ENCODE peak calls at places on chromosomes 2 and 18, in eight cellular contexts. G is cardiac fibroblast, K is mucosa of descending colon, F is IMR-90, R is aorta, P is fibroblast of lung, E is fibroblast of pulmonary artery, M is H7. S is an unnamed sample.

GRCh38 chr2:120738786-120739771 is 3.4 kb downstream of the GLI2 start:
- DNase-seq in R (no peak), K (peak), G (no peak), E (no peak), F (no peak), M (peak), P (no peak), S (no peak)

GRCh38 chr18:64966667-64967066 is 784.1 kb upstream of the CDH7 start:
- DNase-seq in G (no peak), F (no peak), R (no peak), P (peak), E (no peak), M (no peak), K (peak), S (peak)

GRCh38 chr2:203327918-203328734 is at the start of gene ABI2:
- DNase-seq in G (peak), F (peak), K (peak), P (peak), R (peak), E (peak), M (peak), S (peak)

GRCh38 chr18:37393945-37394609 is 171.5 kb downstream of the CELF4 start:
- DNase-seq in F (peak), R (peak), P (peak), K (peak), M (peak), E (peak), G (peak), S (peak)

GRCh38 chr2:142041105-142041504 is 89.7 kb downstream of the LRP1B start:
- DNase-seq in E (peak), F (no peak), K (no peak), G (no peak), M (no peak), R (no peak), P (peak), S (peak)

GRCh38 chr2:160906878-160907277 is 253.3 kb upstream of the TANK start:
- DNase-seq in F (no peak), E (no peak), G (no peak), P (peak), R (no peak), M (peak), K (no peak), S (no peak)

GRCh38 chr2:159042115-159042850 is 73.8 kb downstream of the TANC1 start:
- DNase-seq in P (no peak), M (no peak), R (no peak), F (no peak), E (no peak), K (no peak), G (no peak), S (no peak)

GRCh38 chr18:53458266-53458665 is 766.2 kb downstream of the MBD2 start:
- DNase-seq in E (no peak), M (no peak), R (no peak), P (no peak), G (peak), F (no peak), K (no peak), S (no peak)

GRCh38 chr2:20065885-20066602 is 14.6 kb upstream of the LAPTM4A start:
- DNase-seq in R (no peak), K (peak), M (no peak), F (peak), P (peak), G (peak), E (peak), S (peak)

GRCh38 chr2:222900354-222900753 is 39.5 kb downstream of the ACSL3 start:
- DNase-seq in R (no peak), P (peak), E (peak), G (no peak), K (no peak), M (no peak), F (peak), S (peak)

GRCh38 chr2:28393115-28393836 is 618 bp downstream of the FOSL2 start:
- DNase-seq in E (peak), K (peak), F (peak), G (peak), R (peak), P (peak), M (peak), S (peak)

GRCh38 chr2:48113767-48114166 is 207.5 kb upstream of the FBXO11 start:
- DNase-seq in R (no peak), G (no peak), P (no peak), E (no peak), F (no peak), K (no peak), M (no peak), S (no peak)

GRCh38 chr18:7177131-7177744 is 53.7 kb upstream of the LRRC30 start:
- DNase-seq in G (peak), F (peak), K (peak), E (peak), R (no peak), M (peak), P (peak), S (peak)

GRCh38 chr2:60556998-60557955 is 3.8 kb upstream of the BCL11A start:
- DNase-seq in G (no peak), R (no peak), E (no peak), P (no peak), M (peak), F (no peak), K (no peak), S (no peak)

GRCh38 chr18:34223164-34223892 is 1.4 kb downstream of the NOL4 start:
- DNase-seq in F (no peak), P (no peak), E (no peak), M (peak), K (peak), R (no peak), G (no peak), S (peak)

GRCh38 chr18:34223893-34224422 is 755 bp downstream of the NOL4 start:
- DNase-seq in P (no peak), F (no peak), R (no peak), G (no peak), E (no peak), K (no peak), M (peak), S (no peak)

GRCh38 chr18:34222025-34222395 is 2.7 kb downstream of the NOL4 start:
- DNase-seq in P (no peak), M (peak), K (peak), E (no peak), R (no peak), G (no peak), F (no peak), S (peak)

GRCh38 chr18:34224423-34225217 is at the start of gene NOL4:
- DNase-seq in G (peak), K (peak), R (peak), F (no peak), M (peak), E (no peak), P (peak), S (peak)

GRCh38 chr18:34222396-34223163 is 2.1 kb downstream of the NOL4 start:
- DNase-seq in E (no peak), P (peak), R (peak), M (peak), F (no peak), K (peak), G (peak), S (peak)
- H3K4me3 ChIP-seq in E (peak), P (peak), R (peak), M (peak), F (no peak), K (no peak), G (peak), S (no peak)

DNA sequence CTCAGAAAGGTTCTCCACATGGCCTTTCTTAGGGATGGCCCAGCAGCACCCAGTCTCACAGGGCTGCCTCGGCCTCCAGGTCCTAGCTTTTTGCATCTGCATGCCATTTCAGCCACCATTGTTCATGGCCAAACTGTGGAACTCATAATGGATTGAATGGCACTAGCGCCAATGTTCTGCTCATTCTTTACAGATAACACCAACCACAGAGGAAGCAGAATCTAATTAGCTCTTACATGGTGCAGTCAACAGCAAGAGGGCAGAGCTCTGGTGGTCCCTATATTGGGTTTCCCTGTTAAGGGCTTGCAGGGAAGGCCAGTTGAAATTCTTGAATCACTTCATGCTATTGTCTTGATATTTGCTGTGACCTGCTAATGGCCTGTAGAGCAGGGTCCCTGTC is 45.6 kb downstream of the ARL4C start:
- DNase-seq in P (peak), G (no peak), M (no peak), K (no peak), E (no peak), F (no peak), R (no peak), S (no peak)
- H3K4me3 ChIP-seq in P (no peak), G (no peak), M (no peak), K (no peak), E (no peak), F (no peak), R (no peak), S (no peak)

GRCh38 chr2:84946204-84947009 is 24.6 kb upstream of the KCMF1 start:
- DNase-seq in M (no peak), K (peak), F (peak), E (peak), R (peak), G (peak), P (peak), S (peak)
- H3K4me3 ChIP-seq in M (no peak), K (no peak), F (no peak), E (no peak), R (no peak), G (no peak), P (no peak), S (no peak)

DNA sequence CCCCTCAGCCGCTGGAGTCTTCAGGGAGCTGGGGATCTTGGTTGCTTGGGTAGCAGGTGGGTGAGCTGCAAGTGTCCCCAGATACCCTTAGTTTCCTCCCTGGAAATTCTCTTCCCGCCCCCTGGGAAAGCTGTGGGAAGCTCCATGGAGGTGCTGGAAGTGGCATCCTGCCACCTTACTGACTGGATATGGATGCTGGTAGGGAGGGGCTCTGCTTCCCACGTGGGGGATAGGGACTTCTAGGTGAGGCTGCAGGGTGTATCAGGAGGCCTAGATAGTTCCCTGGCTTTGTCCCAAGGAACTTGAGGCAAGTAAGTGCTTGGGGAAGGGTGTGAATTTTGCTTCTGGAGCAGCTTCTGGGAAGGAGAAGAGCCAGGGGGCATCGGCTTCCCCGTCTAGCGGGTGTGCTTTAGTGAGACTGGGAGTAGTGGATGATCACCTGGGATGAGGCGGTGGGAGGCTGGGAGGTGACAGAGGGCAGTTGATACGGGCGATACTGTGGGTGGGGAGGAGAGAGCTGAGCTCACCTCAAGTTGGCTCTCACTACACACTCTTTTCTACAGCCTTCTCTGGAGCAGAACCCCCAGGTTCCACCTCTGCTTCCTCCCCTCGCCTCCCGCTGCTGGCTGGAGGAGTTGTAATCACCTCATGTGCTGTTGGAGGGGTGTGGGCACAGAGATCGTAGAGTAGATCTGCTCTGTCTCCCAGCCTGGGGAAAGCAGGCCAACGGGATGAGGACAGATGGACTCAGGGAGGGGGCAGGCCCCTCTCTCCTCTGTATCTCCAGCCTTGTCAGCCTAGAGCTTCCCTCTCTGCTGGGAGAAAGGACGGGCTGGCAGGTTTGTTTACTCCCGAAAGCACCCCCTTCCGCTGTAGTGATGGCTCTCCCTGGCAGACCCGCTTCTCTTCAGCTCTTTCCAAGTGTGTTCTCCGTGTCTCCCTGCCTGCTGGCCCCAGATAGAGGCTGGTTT is 19.8 kb downstream of the TET3 start:
- DNase-seq in K (no peak), R (no peak), G (no peak), P (no peak), F (no peak), E (no peak), M (no peak), S (no peak)
- H3K4me3 ChIP-seq in K (no peak), R (no peak), G (peak), P (peak), F (no peak), E (peak), M (no peak), S (peak)

S was measured in foreskin fibroblast.